ENCODE peak calls at places on chromosomes 7 and 10, in eight cellular contexts. X is mesothelial cell of epicardium; I is activated CD4-positive, alpha-beta T cell treated with anti-CD3 and anti-CD28 coated beads, Interleukin-2, amount 50 U/mL, for 1 hour; N is naive thymus-derived CD8-positive, alpha-beta T cell; H is anterior cingulate cortex; G is memory B cell; Q is H54; B is SJSA1. K is an unnamed sample.

GRCh38 chr7:17940302-17941170 is at the start of gene SNX13:
- DNase-seq in X (peak), I (peak), N (peak), H (peak), G (peak), Q (peak), B (peak), K (peak)

GRCh38 chr10:28400678-28401077 is 97.8 kb upstream of the MPP7 start:
- DNase-seq in X (no peak), I (no peak), N (no peak), H (no peak), G (no peak), Q (no peak), B (no peak), K (no peak)

GRCh38 chr7:156386097-156386496 is 254.5 kb upstream of the RNF32 start:
- DNase-seq in X (no peak), I (no peak), N (no peak), H (no peak), G (no peak), Q (no peak), B (no peak), K (no peak)

GRCh38 chr10:84590794-84591193 is 262.4 kb downstream of the CCSER2 start:
- DNase-seq in X (no peak), I (no peak), N (no peak), H (no peak), G (no peak), Q (no peak), B (no peak), K (no peak)

GRCh38 chr10:58513189-58514101 is 773 bp downstream of the BICC1 start:
- DNase-seq in X (no peak), I (no peak), N (no peak), H (no peak), G (no peak), Q (peak), B (peak), K (peak)

GRCh38 chr7:112266141-112266540 is 59.6 kb downstream of the ZNF277 start:
- DNase-seq in X (no peak), I (no peak), N (no peak), H (no peak), G (no peak), Q (no peak), B (no peak), K (no peak)

GRCh38 chr7:31724696-31725095 is 37.7 kb downstream of the PPP1R17 start:
- DNase-seq in X (no peak), I (no peak), N (no peak), H (no peak), G (no peak), Q (no peak), B (no peak), K (no peak)

GRCh38 chr7:3722396-3722846 is 421.4 kb downstream of the SDK1 start:
- DNase-seq in X (no peak), I (peak), N (peak), H (no peak), G (peak), Q (peak), B (no peak), K (peak)

GRCh38 chr7:80412842-80413241 is 99.0 kb downstream of the GNAT3 start:
- DNase-seq in X (no peak), I (no peak), N (no peak), H (no peak), G (no peak), Q (no peak), B (no peak), K (no peak)

GRCh38 chr10:125016123-125016522 is 74.2 kb downstream of the ZRANB1 start:
- DNase-seq in X (no peak), I (no peak), N (no peak), H (no peak), G (no peak), Q (no peak), B (no peak), K (no peak)